ENCODE peak calls at places on chromosome 2, in nine cellular contexts. Z, X, U, W, G, P, L, D and A are unnamed samples.

GRCh38 chr2:69381337-69381737 is 5.7 kb downstream of the GFPT1 start:
- DNase-seq in Z (no peak), X (no peak), U (no peak), W (no peak), G (no peak), P (no peak), L (no peak), D (no peak), A (no peak)

GRCh38 chr2:68060652-68061051 is 2.2 kb downstream of the C1D start:
- DNase-seq in Z (no peak), X (no peak), U (no peak), W (no peak), G (no peak), P (no peak), L (no peak), D (no peak), A (no peak)

GRCh38 chr2:143686585-143687164 is 557.5 kb downstream of the ARHGAP15 start:
- DNase-seq in Z (peak), X (no peak), U (peak), W (peak), G (no peak), P (no peak), L (peak), D (no peak), A (no peak)

GRCh38 chr2:190759749-190760213 is 110.9 kb downstream of the NAB1 start:
- DNase-seq in Z (no peak), X (no peak), U (no peak), W (peak), G (no peak), P (no peak), L (no peak), D (no peak), A (no peak)

GRCh38 chr2:47119001-47119400 is 36.1 kb downstream of the STPG4 start:
- DNase-seq in Z (no peak), X (no peak), U (no peak), W (no peak), G (no peak), P (no peak), L (no peak), D (no peak), A (no peak)

GRCh38 chr2:10036095-10036879 is 7.1 kb upstream of the KLF11 start:
- DNase-seq in Z (no peak), X (peak), U (peak), W (peak), G (peak), P (no peak), L (no peak), D (no peak), A (no peak)

GRCh38 chr2:216694201-216694825 is 1.0 kb downstream of the IGFBP5 start:
- DNase-seq in Z (peak), X (peak), U (no peak), W (peak), G (no peak), P (peak), L (no peak), D (no peak), A (peak)

GRCh38 chr2:47617523-47618271 is 165.2 kb upstream of the MSH6 start:
- DNase-seq in Z (no peak), X (no peak), U (no peak), W (no peak), G (no peak), P (no peak), L (no peak), D (no peak), A (no peak)

GRCh38 chr2:3639015-3639630 is 18.9 kb upstream of the ALLC start:
- DNase-seq in Z (no peak), X (no peak), U (no peak), W (no peak), G (no peak), P (no peak), L (no peak), D (no peak), A (no peak)

GRCh38 chr2:603427-603826 is 73.8 kb downstream of the TMEM18 start:
- DNase-seq in Z (no peak), X (no peak), U (no peak), W (no peak), G (no peak), P (no peak), L (no peak), D (no peak), A (no peak)

GRCh38 chr2:98140210-98140609 is 53.2 kb downstream of the VWA3B start:
- DNase-seq in Z (peak), X (no peak), U (no peak), W (no peak), G (no peak), P (no peak), L (no peak), D (no peak), A (no peak)

GRCh38 chr2:99674031-99674430 is 184.2 kb upstream of the REV1 start:
- DNase-seq in Z (no peak), X (no peak), U (no peak), W (no peak), G (no peak), P (no peak), L (no peak), D (no peak), A (no peak)

GRCh38 chr2:106868199-106868598 is 17.8 kb downstream of the ST6GAL2 start:
- DNase-seq in Z (peak), X (no peak), U (peak), W (no peak), G (no peak), P (no peak), L (no peak), D (no peak), A (peak)

GRCh38 chr2:146481629-146482028 is 1363.2 kb upstream of the ACVR2A start:
- DNase-seq in Z (no peak), X (no peak), U (no peak), W (no peak), G (no peak), P (no peak), L (no peak), D (no peak), A (no peak)

GRCh38 chr2:230077851-230078547 is 9.3 kb upstream of the SLC16A14 start:
- DNase-seq in Z (no peak), X (no peak), U (peak), W (no peak), G (no peak), P (no peak), L (no peak), D (no peak), A (no peak)

GRCh38 chr2:2824588-2824987 is 493.5 kb upstream of the MYT1L start:
- DNase-seq in Z (no peak), X (no peak), U (no peak), W (no peak), G (no peak), P (no peak), L (no peak), D (no peak), A (peak)

GRCh38 chr2:107663632-107664031 is 163.1 kb upstream of the RGPD4 start:
- DNase-seq in Z (no peak), X (no peak), U (no peak), W (no peak), G (no peak), P (no peak), L (no peak), D (no peak), A (peak)

GRCh38 chr2:216363221-216363620 is 9.1 kb downstream of the MARCHF4 start:
- DNase-seq in Z (no peak), X (no peak), U (no peak), W (no peak), G (no peak), P (no peak), L (no peak), D (no peak), A (peak)

GRCh38 chr2:241568738-241569137 is 10.2 kb downstream of the BOK start:
- DNase-seq in Z (peak), X (no peak), U (no peak), W (no peak), G (no peak), P (no peak), L (no peak), D (no peak), A (no peak)

GRCh38 chr2:128332091-128332634 is 13.5 kb upstream of the HS6ST1 start:
- DNase-seq in Z (no peak), X (no peak), U (no peak), W (no peak), G (no peak), P (no peak), L (no peak), D (no peak), A (no peak)

GRCh38 chr2:78061301-78061700 is 539.1 kb upstream of the LRRTM4 start:
- DNase-seq in Z (no peak), X (no peak), U (no peak), W (no peak), G (no peak), P (no peak), L (no peak), D (no peak), A (no peak)

GRCh38 chr2:72803151-72803550 is 22.7 kb downstream of the EXOC6B start:
- DNase-seq in Z (no peak), X (no peak), U (no peak), W (no peak), G (no peak), P (no peak), L (no peak), D (no peak), A (no peak)

GRCh38 chr2:45820048-45820447 is 168.6 kb downstream of the PRKCE start:
- DNase-seq in Z (no peak), X (no peak), U (no peak), W (no peak), G (no peak), P (no peak), L (no peak), D (no peak), A (peak)